ENCODE peak calls at places on chromosome 22, in nine cellular contexts. One of them, this sample, is unnamed.

GRCh38 chr22:26801449-26801848 is 144.1 kb downstream of the MIAT start:
- DNase-seq in Peyer's patch: no peak
- DNase-seq in HCT116: no peak
- DNase-seq in HepG2: no peak
- DNase-seq in GM12891: no peak
- DNase-seq in heart left ventricle: no peak
- DNase-seq in A549: no peak
- DNase-seq in endothelial cell of umbilical vein: no peak
- DNase-seq in IMR-90: no peak
- DNase-seq in this sample: no peak

GRCh38 chr22:50672471-50673230 is at the start of gene SHANK3:
- DNase-seq in Peyer's patch: peak
- DNase-seq in HCT116: no peak
- DNase-seq in HepG2: no peak
- DNase-seq in GM12891: no peak
- DNase-seq in heart left ventricle: peak
- DNase-seq in A549: no peak
- DNase-seq in endothelial cell of umbilical vein: peak
- DNase-seq in IMR-90: no peak
- DNase-seq in this sample: peak

GRCh38 chr22:28950567-28951411 is 67.4 kb downstream of the ZNRF3 start:
- DNase-seq in Peyer's patch: no peak
- DNase-seq in HCT116: no peak
- DNase-seq in HepG2: no peak
- DNase-seq in GM12891: no peak
- DNase-seq in heart left ventricle: no peak
- DNase-seq in A549: no peak
- DNase-seq in endothelial cell of umbilical vein: no peak
- DNase-seq in IMR-90: no peak
- DNase-seq in this sample: no peak

GRCh38 chr22:49971232-49972162 is 10.9 kb downstream of the PIM3 start:
- DNase-seq in Peyer's patch: peak
- DNase-seq in HCT116: no peak
- DNase-seq in HepG2: no peak
- DNase-seq in GM12891: no peak
- DNase-seq in heart left ventricle: peak
- DNase-seq in A549: peak
- DNase-seq in endothelial cell of umbilical vein: no peak
- DNase-seq in IMR-90: no peak
- DNase-seq in this sample: peak

GRCh38 chr22:19641983-19642451 is 72.3 kb upstream of the SEPTIN5 start:
- DNase-seq in Peyer's patch: no peak
- DNase-seq in HCT116: no peak
- DNase-seq in HepG2: no peak
- DNase-seq in GM12891: no peak
- DNase-seq in heart left ventricle: no peak
- DNase-seq in A549: no peak
- DNase-seq in endothelial cell of umbilical vein: no peak
- DNase-seq in IMR-90: no peak
- DNase-seq in this sample: no peak

GRCh38 chr22:28585324-28585723 is 94.3 kb downstream of the TTC28 start:
- DNase-seq in Peyer's patch: no peak
- DNase-seq in HCT116: no peak
- DNase-seq in HepG2: no peak
- DNase-seq in GM12891: no peak
- DNase-seq in heart left ventricle: no peak
- DNase-seq in A549: no peak
- DNase-seq in endothelial cell of umbilical vein: no peak
- DNase-seq in IMR-90: no peak
- DNase-seq in this sample: no peak

GRCh38 chr22:50059881-50060262 is 1.8 kb upstream of the TTLL8 start:
- DNase-seq in Peyer's patch: no peak
- DNase-seq in HCT116: no peak
- DNase-seq in HepG2: no peak
- DNase-seq in GM12891: no peak
- DNase-seq in heart left ventricle: no peak
- DNase-seq in A549: no peak
- DNase-seq in endothelial cell of umbilical vein: no peak
- DNase-seq in IMR-90: no peak
- DNase-seq in this sample: no peak

GRCh38 chr22:49553518-49554295 is 274.0 kb downstream of the BRD1 start:
- DNase-seq in Peyer's patch: peak
- DNase-seq in HCT116: no peak
- DNase-seq in HepG2: no peak
- DNase-seq in GM12891: no peak
- DNase-seq in heart left ventricle: no peak
- DNase-seq in A549: no peak
- DNase-seq in endothelial cell of umbilical vein: no peak
- DNase-seq in IMR-90: no peak
- DNase-seq in this sample: no peak

GRCh38 chr22:43798492-43798891 is 13.6 kb downstream of the EFCAB6 start:
- DNase-seq in Peyer's patch: no peak
- DNase-seq in HCT116: no peak
- DNase-seq in HepG2: no peak
- DNase-seq in GM12891: no peak
- DNase-seq in heart left ventricle: no peak
- DNase-seq in A549: no peak
- DNase-seq in endothelial cell of umbilical vein: no peak
- DNase-seq in IMR-90: peak
- DNase-seq in this sample: no peak

GRCh38 chr22:25318081-25318823 is 98.8 kb downstream of the CRYBB2 start:
- DNase-seq in Peyer's patch: no peak
- DNase-seq in HCT116: no peak
- DNase-seq in HepG2: no peak
- DNase-seq in GM12891: no peak
- DNase-seq in heart left ventricle: no peak
- DNase-seq in A549: no peak
- DNase-seq in endothelial cell of umbilical vein: no peak
- DNase-seq in IMR-90: no peak
- DNase-seq in this sample: no peak

GRCh38 chr22:42596863-42597530 is 17.7 kb downstream of the POLDIP3 start:
- DNase-seq in Peyer's patch: no peak
- DNase-seq in HCT116: no peak
- DNase-seq in HepG2: no peak
- DNase-seq in GM12891: no peak
- DNase-seq in heart left ventricle: no peak
- DNase-seq in A549: no peak
- DNase-seq in endothelial cell of umbilical vein: no peak
- DNase-seq in IMR-90: no peak
- DNase-seq in this sample: no peak
- TF ChIP-seq POLR2A in Peyer's patch: no peak
- TF ChIP-seq POLR2A in HCT116: no peak
- TF ChIP-seq POLR2A in HepG2: no peak
- TF ChIP-seq POLR2A in GM12891: no peak
- TF ChIP-seq POLR2A in heart left ventricle: no peak
- TF ChIP-seq POLR2A in A549: no peak
- TF ChIP-seq POLR2A in endothelial cell of umbilical vein: no peak
- TF ChIP-seq POLR2A in IMR-90: no peak
- TF ChIP-seq POLR2A in this sample: no peak

DNA sequence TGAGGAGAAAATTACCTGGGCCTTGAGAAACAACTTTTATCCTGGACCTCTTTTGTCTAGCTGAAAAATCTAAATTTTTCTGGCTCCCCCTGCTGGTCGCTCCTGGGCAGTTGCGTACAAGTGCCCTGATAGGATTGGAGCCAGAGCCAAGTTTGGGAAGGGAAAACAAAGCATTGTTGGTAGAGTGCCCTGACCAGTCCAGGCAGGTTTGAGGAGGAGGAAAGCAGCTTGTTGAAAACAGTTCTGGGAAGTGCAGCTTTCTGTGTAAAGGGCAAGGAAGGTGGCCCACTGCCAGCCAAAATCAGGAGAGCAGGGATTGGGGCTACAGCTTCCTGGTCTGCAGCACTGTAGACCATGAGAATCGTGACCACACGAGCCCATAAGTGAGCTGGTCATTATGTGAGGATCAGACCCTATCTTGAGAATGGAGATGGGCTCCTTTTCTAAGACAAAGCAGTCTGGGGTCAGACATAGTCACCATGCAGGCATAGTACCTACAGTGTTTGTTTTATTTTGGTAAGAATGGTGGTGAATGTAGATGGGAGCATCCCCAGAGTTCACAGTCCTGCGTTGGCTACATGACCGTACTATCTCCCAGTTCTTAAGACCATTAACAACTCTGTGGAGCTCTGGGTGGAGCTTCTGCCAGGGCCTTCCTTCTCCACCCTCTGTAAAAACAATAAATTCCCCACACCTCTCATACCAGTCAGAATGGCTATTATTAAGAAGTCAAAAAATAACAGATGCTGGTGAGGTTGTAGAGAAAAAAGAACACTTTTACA is 21.3 kb upstream of the PIK3IP1 start:
- DNase-seq in Peyer's patch: peak
- DNase-seq in HCT116: peak
- DNase-seq in HepG2: peak
- DNase-seq in GM12891: no peak
- DNase-seq in heart left ventricle: peak
- DNase-seq in A549: peak
- DNase-seq in endothelial cell of umbilical vein: peak
- DNase-seq in IMR-90: peak
- DNase-seq in this sample: peak
- TF ChIP-seq POLR2A in Peyer's patch: no peak
- TF ChIP-seq POLR2A in HCT116: no peak
- TF ChIP-seq POLR2A in HepG2: no peak
- TF ChIP-seq POLR2A in GM12891: no peak
- TF ChIP-seq POLR2A in heart left ventricle: no peak
- TF ChIP-seq POLR2A in A549: no peak
- TF ChIP-seq POLR2A in endothelial cell of umbilical vein: no peak
- TF ChIP-seq POLR2A in IMR-90: no peak
- TF ChIP-seq POLR2A in this sample: peak

GRCh38 chr22:42492323-42492690 is 27.3 kb downstream of the RRP7A start:
- DNase-seq in Peyer's patch: no peak
- DNase-seq in HCT116: no peak
- DNase-seq in HepG2: no peak
- DNase-seq in GM12891: no peak
- DNase-seq in heart left ventricle: no peak
- DNase-seq in A549: no peak
- DNase-seq in endothelial cell of umbilical vein: no peak
- DNase-seq in IMR-90: no peak
- DNase-seq in this sample: no peak
- TF ChIP-seq POLR2A in Peyer's patch: no peak
- TF ChIP-seq POLR2A in HCT116: no peak
- TF ChIP-seq POLR2A in HepG2: no peak
- TF ChIP-seq POLR2A in GM12891: no peak
- TF ChIP-seq POLR2A in heart left ventricle: no peak
- TF ChIP-seq POLR2A in A549: no peak
- TF ChIP-seq POLR2A in endothelial cell of umbilical vein: no peak
- TF ChIP-seq POLR2A in IMR-90: no peak
- TF ChIP-seq POLR2A in this sample: no peak

GRCh38 chr22:37484115-37485005 is 1.8 kb downstream of the MFNG start:
- DNase-seq in Peyer's patch: peak
- DNase-seq in HCT116: no peak
- DNase-seq in HepG2: no peak
- DNase-seq in GM12891: peak
- DNase-seq in heart left ventricle: peak
- DNase-seq in A549: no peak
- DNase-seq in endothelial cell of umbilical vein: peak
- DNase-seq in IMR-90: no peak
- DNase-seq in this sample: no peak
- TF ChIP-seq POLR2A in Peyer's patch: no peak
- TF ChIP-seq POLR2A in HCT116: no peak
- TF ChIP-seq POLR2A in HepG2: no peak
- TF ChIP-seq POLR2A in GM12891: no peak
- TF ChIP-seq POLR2A in heart left ventricle: peak
- TF ChIP-seq POLR2A in A549: no peak
- TF ChIP-seq POLR2A in endothelial cell of umbilical vein: peak
- TF ChIP-seq POLR2A in IMR-90: no peak
- TF ChIP-seq POLR2A in this sample: peak

GRCh38 chr22:42769574-42770447 is 49.1 kb upstream of the A4GALT start:
- DNase-seq in Peyer's patch: peak
- DNase-seq in HCT116: no peak
- DNase-seq in HepG2: no peak
- DNase-seq in GM12891: peak
- DNase-seq in heart left ventricle: peak
- DNase-seq in A549: peak
- DNase-seq in endothelial cell of umbilical vein: peak
- DNase-seq in IMR-90: peak
- DNase-seq in this sample: peak
- TF ChIP-seq POLR2A in Peyer's patch: no peak
- TF ChIP-seq POLR2A in HCT116: no peak
- TF ChIP-seq POLR2A in HepG2: no peak
- TF ChIP-seq POLR2A in GM12891: no peak
- TF ChIP-seq POLR2A in heart left ventricle: no peak
- TF ChIP-seq POLR2A in A549: no peak
- TF ChIP-seq POLR2A in endothelial cell of umbilical vein: no peak
- TF ChIP-seq POLR2A in IMR-90: no peak
- TF ChIP-seq POLR2A in this sample: no peak

DNA sequence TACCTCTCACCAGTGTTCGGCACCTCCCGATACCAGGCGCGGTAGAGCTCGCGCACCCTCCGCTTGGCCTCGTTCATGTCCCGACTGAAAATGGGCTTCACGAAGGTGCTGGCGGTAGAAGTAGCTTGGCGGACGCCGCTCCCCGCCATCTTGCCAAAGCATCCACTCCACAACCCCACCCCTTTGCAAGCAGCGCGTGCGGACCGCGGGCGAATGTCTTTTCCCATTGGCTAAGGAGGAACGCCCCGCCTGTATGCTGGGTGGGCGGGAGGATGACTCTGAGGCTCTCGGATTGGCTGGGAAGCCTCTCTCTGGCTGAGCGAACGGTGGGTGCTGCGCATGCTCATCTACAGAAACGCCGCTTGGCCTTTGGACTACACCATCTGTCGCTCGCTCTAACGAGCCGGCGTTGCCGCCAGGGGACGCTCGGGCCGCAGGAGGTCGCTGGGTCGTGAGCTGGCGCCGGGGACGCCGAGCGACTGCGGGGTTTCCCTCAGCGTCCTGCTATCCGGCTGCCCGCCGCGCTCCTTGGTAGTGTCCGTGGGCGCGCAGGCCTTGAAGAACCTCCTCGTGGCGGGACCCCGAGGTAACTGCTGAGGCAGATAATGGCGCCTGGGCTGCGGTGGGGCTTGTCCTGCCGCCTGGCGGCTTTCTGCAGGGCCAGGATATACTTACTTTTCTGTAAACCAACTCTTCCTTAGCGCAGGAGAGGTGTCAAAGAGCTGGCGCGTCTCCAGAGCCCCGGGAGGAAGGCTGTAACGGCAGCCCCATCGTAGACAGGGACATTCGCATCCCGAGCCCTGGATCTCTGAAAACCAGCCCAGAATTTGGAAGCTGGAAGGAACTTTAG is at the start of gene NDUFA6:
- DNase-seq in Peyer's patch: peak
- DNase-seq in HCT116: peak
- DNase-seq in HepG2: peak
- DNase-seq in GM12891: peak
- DNase-seq in heart left ventricle: peak
- DNase-seq in A549: peak
- DNase-seq in endothelial cell of umbilical vein: peak
- DNase-seq in IMR-90: peak
- DNase-seq in this sample: peak
- TF ChIP-seq POLR2A in Peyer's patch: peak
- TF ChIP-seq POLR2A in HCT116: peak
- TF ChIP-seq POLR2A in HepG2: peak
- TF ChIP-seq POLR2A in GM12891: peak
- TF ChIP-seq POLR2A in heart left ventricle: peak
- TF ChIP-seq POLR2A in A549: peak
- TF ChIP-seq POLR2A in endothelial cell of umbilical vein: peak
- TF ChIP-seq POLR2A in IMR-90: peak
- TF ChIP-seq POLR2A in this sample: peak